ENCODE peak calls at places on chromosomes 4 and X, in nine cellular contexts. R is lower lobe of right lung, H is GM12891, Q is globus pallidus, S is HT1080, B is Calu3, M is EL, P is NCI-H1105, O is HTR-8/SVneo. G is an unnamed sample.

GRCh38 chr4:57205580-57205979 is 95.4 kb upstream of the IGFBP7 start:
- DNase-seq in R (no peak), H (no peak), Q (no peak), S (no peak), B (no peak), M (no peak), P (no peak), O (no peak), G (no peak)

GRCh38 chrX:41384041-41384705 is 50.2 kb downstream of the DDX3X start:
- DNase-seq in R (peak), H (no peak), Q (peak), S (peak), B (peak), M (peak), P (no peak), O (peak), G (peak)

GRCh38 chrX:21479695-21480280 is 105.6 kb downstream of the CNKSR2 start:
- DNase-seq in R (no peak), H (no peak), Q (peak), S (peak), B (peak), M (peak), P (peak), O (peak), G (peak)

GRCh38 chr4:55376698-55377097 is 19.1 kb upstream of the TMEM165 start:
- DNase-seq in R (no peak), H (no peak), Q (no peak), S (no peak), B (no peak), M (no peak), P (no peak), O (no peak), G (no peak)

GRCh38 chr4:10334506-10335028 is 122.7 kb downstream of the ZNF518B start:
- DNase-seq in R (no peak), H (no peak), Q (no peak), S (no peak), B (no peak), M (no peak), P (no peak), O (no peak), G (no peak)

GRCh38 chrX:110046971-110047370 is 44.1 kb downstream of the TMEM164 start:
- DNase-seq in R (no peak), H (no peak), Q (no peak), S (no peak), B (no peak), M (no peak), P (no peak), O (no peak), G (no peak)

GRCh38 chr4:168955674-168956073 is 54.4 kb downstream of the CBR4 start:
- DNase-seq in R (no peak), H (no peak), Q (no peak), S (peak), B (no peak), M (no peak), P (no peak), O (no peak), G (no peak)

GRCh38 chrX:130704053-130705038 is 198.7 kb downstream of the ENOX2 start:
- DNase-seq in R (no peak), H (no peak), Q (no peak), S (peak), B (no peak), M (peak), P (no peak), O (no peak), G (no peak)

GRCh38 chr4:10160280-10160856 is 43.8 kb upstream of the WDR1 start:
- DNase-seq in R (no peak), H (no peak), Q (peak), S (peak), B (no peak), M (peak), P (no peak), O (no peak), G (peak)

GRCh38 chr4:53306729-53307128 is 59.1 kb downstream of the SCFD2 start:
- DNase-seq in R (no peak), H (no peak), Q (no peak), S (no peak), B (no peak), M (peak), P (no peak), O (no peak), G (no peak)

GRCh38 chr4:84855774-84856173 is 110.7 kb downstream of the WDFY3 start:
- DNase-seq in R (no peak), H (no peak), Q (peak), S (no peak), B (no peak), M (no peak), P (no peak), O (no peak), G (peak)

GRCh38 chr4:19224820-19225219 is 1026.9 kb upstream of the SLIT2 start:
- DNase-seq in R (no peak), H (no peak), Q (peak), S (peak), B (no peak), M (peak), P (no peak), O (no peak), G (peak)

GRCh38 chrX:120207009-120207610 is 43.5 kb upstream of the ZBTB33 start:
- DNase-seq in R (no peak), H (no peak), Q (peak), S (no peak), B (no peak), M (no peak), P (peak), O (no peak), G (no peak)

GRCh38 chrX:67780694-67781109 is 236.9 kb downstream of the AR start:
- DNase-seq in R (peak), H (no peak), Q (peak), S (peak), B (peak), M (peak), P (no peak), O (peak), G (peak)

GRCh38 chrX:86370927-86371326 is 222.7 kb downstream of the DACH2 start:
- DNase-seq in R (no peak), H (no peak), Q (no peak), S (no peak), B (no peak), M (no peak), P (no peak), O (no peak), G (no peak)